ENCODE peak calls at places on chromosomes 16 and 17, in five cellular contexts. P, Q, V, L and N are unnamed samples.

GRCh38 chr17:67759355-67760171 is 41.8 kb downstream of the NOL11 start:
- DNase-seq in L (peak; percentile 13), Q (no peak), P (no peak), V (peak; percentile 34), N (no peak)

GRCh38 chr17:44409309-44410028 is 20.0 kb upstream of the ITGA2B start:
- DNase-seq in L (no peak), P (no peak), Q (no peak), V (no peak), N (no peak)

GRCh38 chr17:77690271-77691161 is 268.0 kb upstream of the TNRC6C start:
- DNase-seq in L (no peak), Q (no peak), V (no peak), P (no peak), N (no peak)

GRCh38 chr17:34199932-34200534 is 55.1 kb upstream of the CCL2 start:
- DNase-seq in V (peak; percentile 78), Q (peak; percentile 69), P (peak; percentile 50), L (peak; percentile 80), N (peak; percentile 83)

GRCh38 chr16:23141033-23141432 is 8.2 kb downstream of the USP31 start:
- DNase-seq in Q (no peak), P (no peak), L (no peak), V (no peak), N (no peak)

GRCh38 chr16:15507299-15507958 is 73.0 kb downstream of the BMERB1 start:
- DNase-seq in V (peak; percentile 17), P (peak; percentile 5), L (peak; percentile 51), Q (no peak), N (no peak)

GRCh38 chr17:38427160-38427949 is 909 bp upstream of the ARHGAP23 start:
- DNase-seq in Q (no peak), L (no peak), V (no peak), P (no peak), N (peak; percentile 62)

GRCh38 chr17:17494499-17495447 is 1.4 kb downstream of the RASD1 start:
- DNase-seq in V (peak; percentile 63), L (peak; percentile 37), Q (peak; percentile 56), P (no peak), N (peak; percentile 82)

GRCh38 chr17:6514371-6514770 is 42.0 kb downstream of the PITPNM3 start:
- DNase-seq in P (no peak), V (no peak), Q (no peak), L (no peak), N (no peak)

GRCh38 chr16:88473666-88474534 is 20.8 kb downstream of the ZFPM1 start:
- DNase-seq in P (no peak), L (no peak), V (peak; percentile 4), Q (no peak), N (no peak)

GRCh38 chr17:998111-998510 is 1.2 kb downstream of the TIMM22 start:
- DNase-seq in L (no peak), V (no peak), Q (no peak), P (no peak), N (no peak)
- H3K4me3 ChIP-seq in L (peak overlapping the region; percentile 100), V (no peak overlapping the region), Q (peak overlapping the region; percentile 70), P (peak overlapping the region; percentile 85), N (peak overlapping the region; percentile 78)

GRCh38 chr16:81237942-81238295 is 570 bp upstream of the BCO1 start:
- DNase-seq in L (no peak), V (no peak), Q (no peak), P (no peak), N (no peak)

GRCh38 chr16:81241706-81242105 is 3.2 kb downstream of the BCO1 start:
- DNase-seq in L (no peak), P (no peak), V (no peak), Q (no peak), N (no peak)

GRCh38 chr16:81239722-81240121 is 1.2 kb downstream of the BCO1 start:
- DNase-seq in P (no peak), V (no peak), L (no peak), Q (no peak), N (no peak)

GRCh38 chr16:81237282-81237681 is 1.2 kb upstream of the BCO1 start:
- DNase-seq in P (peak; percentile 69), L (peak; percentile 36), Q (no peak), V (peak; percentile 17), N (no peak)

DNA sequence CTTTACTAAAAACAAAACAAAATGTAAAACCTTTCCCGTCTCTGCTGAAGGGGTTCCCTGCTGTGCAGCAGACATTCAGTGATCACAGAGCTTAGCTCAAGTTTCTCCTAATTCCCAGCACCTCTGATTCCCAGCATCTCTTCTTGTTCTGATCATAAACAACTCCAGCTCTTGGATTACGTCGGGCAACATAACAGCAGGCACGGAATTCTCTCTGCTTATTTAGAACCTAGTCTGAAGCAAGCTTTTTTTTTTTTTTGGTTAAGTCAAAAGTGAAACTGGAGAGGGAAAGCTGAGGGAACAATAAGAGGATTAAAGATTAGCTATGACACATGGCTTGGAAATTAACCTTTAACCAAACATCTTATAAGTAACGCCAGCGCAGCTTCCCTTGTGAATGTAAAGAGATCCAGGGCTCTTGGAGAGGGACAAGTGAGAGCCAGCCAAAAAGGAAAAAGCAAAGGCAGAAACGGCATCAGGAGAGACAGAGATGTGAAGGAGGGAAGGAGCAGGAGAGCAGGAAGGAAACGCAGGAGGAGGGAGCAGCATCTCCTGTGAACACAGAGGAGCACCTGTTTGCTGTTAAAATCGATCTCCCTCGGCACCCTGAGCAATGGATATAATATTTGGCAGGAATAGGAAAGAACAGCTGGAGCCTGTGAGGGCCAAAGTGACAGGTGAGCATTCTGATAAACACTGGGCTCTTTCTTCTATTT is at the start of gene BCO1:
- DNase-seq in Q (peak; percentile 12), V (no peak), L (peak; percentile 67), P (peak; percentile 60), N (peak; percentile 55)
- H3K4me3 ChIP-seq in Q (no peak within 1 kb of the TSS), V (peak within 1 kb of the TSS; percentile 46), L (peak within 1 kb of the TSS; percentile 37), P (peak within 1 kb of the TSS; percentile 19), N (peak within 1 kb of the TSS; percentile 12)

GRCh38 chr16:2784536-2785100 is 2.7 kb downstream of the PRSS33 start:
- DNase-seq in L (no peak), Q (no peak), V (no peak), P (no peak), N (peak; percentile 54)
- H3K4me3 ChIP-seq in L (no peak overlapping the region), Q (no peak overlapping the region), V (no peak overlapping the region), P (no peak overlapping the region), N (no peak overlapping the region)

DNA sequence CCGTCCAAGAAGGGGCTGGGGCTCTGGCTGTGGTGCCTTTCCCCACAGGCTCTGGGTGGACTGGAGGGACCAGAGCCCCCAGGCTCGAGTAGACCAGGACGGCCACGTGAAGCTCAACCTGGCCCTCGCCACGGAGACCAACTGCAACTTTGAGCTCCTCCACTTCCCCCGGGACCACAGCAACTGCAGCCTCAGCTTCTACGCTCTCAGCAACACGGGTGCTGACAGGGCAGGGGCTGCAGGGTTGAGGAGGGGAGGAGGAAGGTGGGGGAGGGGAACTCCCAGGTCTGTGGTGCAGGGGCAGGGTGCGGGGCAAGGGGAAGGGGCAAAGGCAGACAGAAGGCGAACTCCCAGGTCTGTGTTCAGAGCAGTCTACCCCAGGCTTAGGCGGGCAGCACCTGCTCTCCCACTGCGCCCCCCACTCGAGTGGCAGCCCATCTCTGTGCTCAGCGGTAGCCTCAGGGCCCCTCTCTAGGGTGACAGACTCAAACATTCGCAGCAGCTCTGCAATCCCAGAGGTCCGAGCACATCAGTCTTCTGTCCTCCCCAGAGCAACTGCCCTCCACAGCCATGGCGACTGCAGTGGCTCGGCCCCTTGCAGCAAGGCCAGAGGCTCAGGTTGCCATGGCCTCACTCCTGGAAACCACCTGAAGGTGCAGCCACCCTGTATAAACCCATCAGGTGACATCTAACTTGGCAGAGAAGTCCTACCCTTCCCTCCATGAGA is 1.4 kb downstream of the ZACN start:
- DNase-seq in V (peak; percentile 11), L (no peak), Q (no peak), P (no peak), N (peak; percentile 88)
- H3K4me3 ChIP-seq in V (no peak overlapping the region), L (no peak overlapping the region), Q (no peak overlapping the region), P (no peak overlapping the region), N (peak overlapping the region; percentile 28)

DNA sequence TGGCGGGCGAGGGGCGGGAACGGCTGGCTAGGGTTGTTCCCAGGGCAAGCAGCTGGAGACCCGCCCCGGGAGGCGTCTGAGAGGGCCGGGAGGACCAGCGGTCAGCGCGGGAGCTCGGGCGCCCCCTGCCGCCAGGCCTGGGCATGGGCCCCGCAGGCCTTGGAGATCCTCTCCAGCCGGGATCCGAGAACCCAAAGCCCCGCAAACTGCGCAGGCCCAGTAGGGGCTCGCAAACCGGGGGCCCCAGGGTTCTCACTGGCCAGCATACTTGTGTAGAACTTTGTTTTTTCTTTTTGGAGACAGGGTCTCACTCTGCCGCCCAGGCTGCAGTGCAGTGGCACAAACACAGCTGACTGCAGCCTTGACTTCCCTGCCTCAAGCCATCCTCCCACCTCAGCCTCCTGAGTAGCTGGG is 20.8 kb upstream of the ZNF423 start:
- DNase-seq in L (peak; percentile 25), Q (peak; percentile 74), P (no peak), V (peak; percentile 69), N (peak; percentile 98)
- H3K4me3 ChIP-seq in L (no peak overlapping the region), Q (no peak overlapping the region), P (no peak overlapping the region), V (no peak overlapping the region), N (peak overlapping the region; percentile 45)

GRCh38 chr16:11634307-11634706 is 33.9 kb upstream of the SNN start:
- DNase-seq in P (no peak), Q (no peak), V (no peak), L (no peak), N (no peak)

GRCh38 chr16:11631214-11631613 is 37.0 kb upstream of the SNN start:
- DNase-seq in Q (no peak), P (no peak), V (no peak), L (no peak), N (no peak)

GRCh38 chr16:11632455-11632921 is 35.8 kb upstream of the SNN start:
- DNase-seq in P (no peak), L (peak; percentile 41), V (no peak), Q (no peak), N (peak; percentile 35)

GRCh38 chr16:11635127-11635652 is 33.1 kb upstream of the SNN start:
- DNase-seq in V (no peak), P (no peak), Q (no peak), L (no peak), N (no peak)

DNA sequence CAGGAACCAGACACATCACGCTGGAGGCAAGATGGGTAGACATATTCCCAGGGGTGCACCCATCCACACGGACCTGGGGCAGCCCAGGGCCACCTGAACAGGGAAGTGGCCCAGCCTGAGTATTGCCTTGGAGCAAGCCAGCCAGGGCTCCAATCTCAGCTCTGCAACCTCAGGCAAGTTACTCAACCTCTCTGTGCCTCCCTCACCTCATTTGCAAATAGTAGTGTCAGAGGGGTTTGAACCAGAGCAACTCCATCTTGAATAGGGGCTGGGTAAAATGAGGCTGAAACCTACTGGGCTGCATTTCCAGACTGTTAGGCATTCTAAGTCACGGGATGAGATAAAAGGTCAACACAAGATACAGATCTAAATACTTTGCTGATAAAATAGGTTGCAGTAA is 35.1 kb upstream of the SNN start:
- DNase-seq in V (no peak), P (no peak), Q (no peak), L (no peak), N (no peak)
- H3K4me3 ChIP-seq in V (no peak overlapping the region), P (no peak overlapping the region), Q (no peak overlapping the region), L (no peak overlapping the region), N (no peak overlapping the region)

GRCh38 chr17:81527591-81528383 is at the start of gene FSCN2:
- DNase-seq in Q (peak; percentile 77), L (no peak), V (peak; percentile 90), P (no peak), N (peak; percentile 71)
- H3K4me3 ChIP-seq in Q (no peak within 1 kb of the TSS), L (no peak within 1 kb of the TSS), V (no peak within 1 kb of the TSS), P (no peak within 1 kb of the TSS), N (no peak within 1 kb of the TSS)